ENCODE peak calls at places on chromosomes 5 and 9, in seven cellular contexts. O is activated CD8-positive, alpha-beta memory T cell treated with anti-CD3 and anti-CD28 coated beads, Interleukin-2, amount 10 ng/mL, durations not matched to agents 7 days and 5 days; E is aorta; Y is Right ventricle myocardium superior; W is CD4-positive, alpha-beta T cell; U is right cardiac atrium; Z is activated CD4-positive, alpha-beta T cell treated with anti-CD3 and anti-CD28 coated beads for 36 hours. T is an unnamed sample.

GRCh38 chr9:105681724-105682123 is 12.6 kb upstream of the TMEM38B start:
- ATAC-seq in E (no peak), W (no peak), O (no peak), Y (no peak), Z (no peak), U (no peak), T (no peak)

GRCh38 chr9:127985011-127985410 is 4.2 kb upstream of the EEIG1 start:
- ATAC-seq in W (no peak), Y (no peak), E (no peak), O (no peak), U (no peak), Z (no peak), T (no peak)

GRCh38 chr9:91180240-91180929 is 181.3 kb downstream of the AUH start:
- ATAC-seq in Y (no peak), U (no peak), O (no peak), W (no peak), Z (no peak), E (no peak), T (no peak)

GRCh38 chr9:99019523-99020331 is 76.0 kb downstream of the COL15A1 start:
- ATAC-seq in U (peak), W (no peak), O (no peak), Y (peak), Z (peak), E (peak), T (peak)

GRCh38 chr9:107971241-107971640 is 481.7 kb upstream of the KLF4 start:
- ATAC-seq in Z (no peak), Y (peak), W (no peak), E (no peak), U (peak), O (no peak), T (no peak)

GRCh38 chr5:136033848-136034247 is 5.1 kb downstream of the TGFBI start:
- ATAC-seq in W (no peak), E (no peak), U (no peak), Z (no peak), Y (no peak), O (no peak), T (no peak)

GRCh38 chr9:6195714-6196360 is 19.8 kb upstream of the IL33 start:
- ATAC-seq in W (no peak), O (no peak), E (no peak), Y (no peak), U (no peak), Z (no peak), T (no peak)

GRCh38 chr5:173324115-173325001 is 3.9 kb downstream of the STC2 start:
- ATAC-seq in E (peak), Y (peak), W (no peak), Z (no peak), O (no peak), U (peak), T (no peak)

GRCh38 chr9:7164440-7165349 is 406.9 kb downstream of the KDM4C start:
- ATAC-seq in U (no peak), O (no peak), Y (no peak), E (no peak), W (no peak), Z (no peak), T (no peak)

GRCh38 chr5:172167893-172168292 is 20.1 kb downstream of the STK10 start:
- ATAC-seq in Y (peak), E (no peak), W (no peak), Z (no peak), U (no peak), O (no peak), T (no peak)

GRCh38 chr5:159854916-159855315 is 61.4 kb upstream of the ADRA1B start:
- ATAC-seq in U (no peak), Y (no peak), E (no peak), W (no peak), Z (no peak), O (no peak), T (no peak)

GRCh38 chr5:53288511-53288910 is 179.0 kb upstream of the MOCS2 start:
- ATAC-seq in Y (no peak), O (no peak), Z (no peak), E (no peak), W (no peak), U (no peak), T (no peak)